ENCODE peak calls at places on chromosomes 3 and 15, in seven cellular contexts. I, V, T, Z, A, L and S are unnamed samples.

GRCh38 chr3:25592510-25592968 is 72.2 kb downstream of the TOP2B start:
- DNase-seq in V (no peak), A (no peak), T (no peak), L (peak; percentile 65), Z (peak; percentile 43), I (no peak), S (no peak)

GRCh38 chr3:13237776-13238490 is 164.7 kb upstream of the IQSEC1 start:
- DNase-seq in A (no peak), V (no peak), Z (no peak), L (no peak), I (no peak), T (no peak), S (no peak)

GRCh38 chr3:11555823-11556222 is 87.9 kb downstream of the VGLL4 start:
- DNase-seq in T (no peak), I (no peak), L (no peak), A (no peak), V (no peak), Z (no peak), S (no peak)

GRCh38 chr15:58903232-58903631 is 30.2 kb downstream of the SLTM start:
- DNase-seq in L (peak; percentile 80), T (no peak), Z (no peak), A (no peak), I (no peak), V (no peak), S (no peak)

GRCh38 chr3:136954246-136954645 is 3.5 kb upstream of the IL20RB start:
- DNase-seq in T (no peak), L (no peak), Z (no peak), I (no peak), V (no peak), A (no peak), S (no peak)

GRCh38 chr3:108804437-108804836 is 18.1 kb upstream of the TRAT1 start:
- DNase-seq in A (no peak), V (no peak), T (no peak), I (no peak), L (no peak), Z (peak; percentile 9), S (no peak)

GRCh38 chr15:52241489-52241888 is 50.3 kb upstream of the GNB5 start:
- DNase-seq in T (no peak), V (no peak), Z (no peak), A (no peak), I (no peak), L (no peak), S (no peak)

GRCh38 chr15:100215031-100215842 is 126.5 kb downstream of the ADAMTS17 start:
- DNase-seq in I (no peak), Z (no peak), V (no peak), T (no peak), A (no peak), L (no peak), S (no peak)

GRCh38 chr3:50607271-50608091 is 4.1 kb downstream of the CISH start:
- DNase-seq in T (no peak), A (no peak), L (no peak), Z (no peak), I (no peak), V (no peak), S (no peak)

GRCh38 chr15:74571191-74571590 is 30.2 kb downstream of the ARID3B start:
- DNase-seq in T (no peak), A (no peak), I (no peak), V (no peak), Z (no peak), L (no peak), S (no peak)

GRCh38 chr15:66356069-66356358 is 471 bp downstream of the TIPIN start:
- DNase-seq in V (no peak), Z (no peak), L (no peak), I (no peak), A (no peak), T (no peak), S (no peak)

GRCh38 chr3:156389151-156389760 is 165.7 kb downstream of the SSR3 start:
- DNase-seq in T (no peak), V (no peak), Z (no peak), A (no peak), L (no peak), I (no peak), S (no peak)

GRCh38 chr15:83206387-83206970 is 1.1 kb downstream of the HDGFL3 start:
- DNase-seq in V (no peak), T (no peak), I (no peak), L (no peak), A (no peak), Z (no peak), S (no peak)

GRCh38 chr15:67024322-67024997 is 40.9 kb upstream of the SMAD3 start:
- DNase-seq in V (no peak), I (no peak), L (peak; percentile 92), Z (no peak), T (no peak), A (no peak), S (no peak)

GRCh38 chr3:94413721-94414106 is 350.9 kb downstream of the NSUN3 start:
- DNase-seq in V (no peak), L (peak; percentile 67), A (no peak), Z (no peak), T (no peak), I (no peak), S (no peak)

GRCh38 chr3:46146021-46146420 is 62.1 kb downstream of the CCR1 start:
- DNase-seq in L (no peak), V (no peak), I (no peak), T (no peak), Z (no peak), A (no peak), S (no peak)

GRCh38 chr15:58980351-58980939 is 7.0 kb upstream of the RNF111 start:
- DNase-seq in V (no peak), T (no peak), A (peak; percentile 23), Z (peak; percentile 14), I (no peak), L (no peak), S (peak; percentile 20)

GRCh38 chr3:45078910-45079522 is 52.9 kb downstream of the CLEC3B start:
- DNase-seq in A (no peak), Z (no peak), L (no peak), I (no peak), T (no peak), V (no peak), S (no peak)

GRCh38 chr3:74906181-74906580 is 291.7 kb upstream of the CNTN3 start:
- DNase-seq in A (no peak), I (no peak), V (no peak), Z (no peak), L (no peak), T (no peak), S (no peak)

GRCh38 chr3:197352382-197352781 is 54.0 kb upstream of the DLG1 start:
- DNase-seq in L (no peak), T (no peak), Z (no peak), V (no peak), I (no peak), A (no peak), S (no peak)

GRCh38 chr3:24834442-24834841 is 339.8 kb upstream of the THRB start:
- DNase-seq in T (no peak), L (no peak), Z (no peak), V (no peak), A (no peak), I (no peak), S (no peak)

GRCh38 chr3:71649757-71650156 is 66.2 kb upstream of the FOXP1 start:
- DNase-seq in L (no peak), T (no peak), A (no peak), V (no peak), I (no peak), Z (no peak), S (no peak)

GRCh38 chr3:127371338-127371737 is 83.5 kb upstream of the PRR20G start:
- DNase-seq in I (no peak), A (no peak), T (no peak), L (no peak), Z (no peak), V (no peak), S (no peak)

GRCh38 chr3:195039180-195039843 is 231.6 kb downstream of the XXYLT1 start:
- DNase-seq in T (no peak), V (no peak), Z (no peak), L (no peak), A (no peak), I (no peak), S (no peak)

GRCh38 chr15:71677352-71677751 is 133.0 kb upstream of the NR2E3 start:
- DNase-seq in A (no peak), L (no peak), V (no peak), Z (no peak), I (no peak), T (no peak), S (no peak)

GRCh38 chr15:27235689-27236088 is 264.7 kb downstream of the GABRG3 start:
- DNase-seq in T (no peak), A (no peak), V (no peak), L (no peak), Z (no peak), I (no peak), S (no peak)